ENCODE peak calls at places on chromosomes 7 and 10, in eight cellular contexts. S, H, Z, T, I, A, Q and O are unnamed samples.
A peak's percentile ranks its signal among the peaks of the same experiment; 100 is the strongest.

GRCh38 chr10:47359626-47360418 is 11.7 kb downstream of the RBP3 start:
- DNase-seq in I (no peak), T (no peak), A (no peak), S (no peak), H (no peak), Z (no peak), Q (no peak), O (no peak)

GRCh38 chr10:31977440-31978157 is 49.0 kb upstream of the ARHGAP12 start:
- DNase-seq in H (no peak), T (peak; percentile 86), Q (no peak), A (no peak), S (no peak), I (peak; percentile 97), Z (peak; percentile 73), O (no peak)

GRCh38 chr10:33333260-33334169 is 952 bp downstream of the NRP1 start:
- DNase-seq in S (no peak), Z (no peak), H (peak; percentile 13), A (no peak), T (no peak), I (peak; percentile 90), Q (no peak), O (no peak)

GRCh38 chr7:47940482-47941001 is 7.7 kb downstream of the PKD1L1 start:
- DNase-seq in H (no peak), S (no peak), A (no peak), T (peak; percentile 51), Q (peak; percentile 59), I (no peak), Z (no peak), O (peak; percentile 73)

GRCh38 chr7:79612027-79612426 is 158.6 kb upstream of the MAGI2 start:
- DNase-seq in H (no peak), A (no peak), Q (no peak), S (no peak), Z (no peak), T (no peak), I (no peak), O (no peak)

GRCh38 chr10:132384618-132385510 is 12.1 kb upstream of the PWWP2B start:
- DNase-seq in H (no peak), I (peak; percentile 57), A (no peak), Z (no peak), T (no peak), S (no peak), Q (no peak), O (no peak)

GRCh38 chr7:26317211-26317610 is 25.5 kb downstream of the SNX10 start:
- DNase-seq in Q (no peak), I (no peak), Z (no peak), S (no peak), A (no peak), T (no peak), H (no peak), O (no peak)

GRCh38 chr7:107262857-107263256 is 94.1 kb downstream of the HBP1 start:
- DNase-seq in S (no peak), Q (no peak), I (no peak), H (no peak), Z (peak; percentile 17), A (no peak), T (peak; percentile 29), O (no peak)

GRCh38 chr10:109961181-109962001 is 38.1 kb upstream of the XPNPEP1 start:
- DNase-seq in T (peak; percentile 63), Q (no peak), I (no peak), S (no peak), A (no peak), Z (no peak), H (no peak), O (no peak)

GRCh38 chr7:146773506-146773905 is 656.9 kb downstream of the CNTNAP2 start:
- DNase-seq in T (no peak), H (no peak), Q (no peak), I (no peak), Z (no peak), S (no peak), A (no peak), O (no peak)

GRCh38 chr10:45023426-45023825 is 22.7 kb downstream of the ZNF22 start:
- DNase-seq in Q (no peak), A (no peak), I (no peak), S (no peak), T (no peak), Z (no peak), H (no peak), O (no peak)